ENCODE peak calls at places on chromosome 2, in four cellular contexts. One of them, this sample, is unnamed.

GRCh38 chr2:45134726-45135125 is 125.5 kb upstream of the SIX2 start:
- DNase-seq in cardiac muscle cell: peak; percentile 71
- DNase-seq in NCI-H1417 treated with DMSO at 0.1 percent for 48 hours: no peak
- DNase-seq in H9: no peak
- DNase-seq in this sample: no peak

GRCh38 chr2:234071664-234072063 is 21.2 kb downstream of the SPP2 start:
- DNase-seq in NCI-H1417 treated with DMSO at 0.1 percent for 48 hours: no peak
- DNase-seq in cardiac muscle cell: no peak
- DNase-seq in H9: no peak
- DNase-seq in this sample: no peak

GRCh38 chr2:48952071-48952604 is 196.6 kb upstream of the LHCGR start:
- DNase-seq in H9: no peak
- DNase-seq in NCI-H1417 treated with DMSO at 0.1 percent for 48 hours: no peak
- DNase-seq in cardiac muscle cell: no peak
- DNase-seq in this sample: no peak

GRCh38 chr2:91442246-91442905 is 2750.9 kb downstream of the RPIA start:
- DNase-seq in H9: peak; percentile 20
- DNase-seq in NCI-H1417 treated with DMSO at 0.1 percent for 48 hours: no peak
- DNase-seq in cardiac muscle cell: no peak
- DNase-seq in this sample: no peak

GRCh38 chr2:110679865-110680264 is 2.0 kb upstream of the BUB1 start:
- DNase-seq in cardiac muscle cell: no peak
- DNase-seq in H9: no peak
- DNase-seq in NCI-H1417 treated with DMSO at 0.1 percent for 48 hours: no peak
- DNase-seq in this sample: no peak

GRCh38 chr2:138831691-138832090 is 51.5 kb upstream of the NXPH2 start:
- DNase-seq in NCI-H1417 treated with DMSO at 0.1 percent for 48 hours: no peak
- DNase-seq in cardiac muscle cell: no peak
- DNase-seq in H9: no peak
- DNase-seq in this sample: no peak

GRCh38 chr2:15832849-15833680 is 107.3 kb upstream of the MYCN start:
- DNase-seq in NCI-H1417 treated with DMSO at 0.1 percent for 48 hours: no peak
- DNase-seq in H9: no peak
- DNase-seq in cardiac muscle cell: no peak
- DNase-seq in this sample: no peak

GRCh38 chr2:125858366-125858765 is 797.6 kb upstream of the GYPC start:
- DNase-seq in cardiac muscle cell: no peak
- DNase-seq in H9: no peak
- DNase-seq in NCI-H1417 treated with DMSO at 0.1 percent for 48 hours: no peak
- DNase-seq in this sample: no peak

GRCh38 chr2:229852565-229852964 is 69.2 kb downstream of the TRIP12 start:
- DNase-seq in NCI-H1417 treated with DMSO at 0.1 percent for 48 hours: no peak
- DNase-seq in cardiac muscle cell: peak; percentile 86
- DNase-seq in H9: no peak
- DNase-seq in this sample: no peak

GRCh38 chr2:70083344-70084156 is 3.7 kb upstream of the PCBP1 start:
- DNase-seq in cardiac muscle cell: no peak
- DNase-seq in H9: no peak
- DNase-seq in NCI-H1417 treated with DMSO at 0.1 percent for 48 hours: no peak
- DNase-seq in this sample: no peak

GRCh38 chr2:69177785-69178636 is 165.0 kb downstream of the ANTXR1 start:
- DNase-seq in H9: peak; percentile 98
- DNase-seq in NCI-H1417 treated with DMSO at 0.1 percent for 48 hours: no peak
- DNase-seq in cardiac muscle cell: peak; percentile 99
- DNase-seq in this sample: no peak

GRCh38 chr2:112788653-112789052 is 4.4 kb upstream of the IL1A start:
- DNase-seq in H9: no peak
- DNase-seq in NCI-H1417 treated with DMSO at 0.1 percent for 48 hours: no peak
- DNase-seq in cardiac muscle cell: no peak
- DNase-seq in this sample: no peak

GRCh38 chr2:240586919-240587800 is 626 bp downstream of the CAPN10 start:
- DNase-seq in H9: peak; percentile 46
- DNase-seq in cardiac muscle cell: no peak
- DNase-seq in NCI-H1417 treated with DMSO at 0.1 percent for 48 hours: no peak
- DNase-seq in this sample: peak; percentile 26

GRCh38 chr2:236786786-236787185 is 217.2 kb downstream of the ACKR3 start:
- DNase-seq in cardiac muscle cell: no peak
- DNase-seq in H9: no peak
- DNase-seq in NCI-H1417 treated with DMSO at 0.1 percent for 48 hours: no peak
- DNase-seq in this sample: no peak

GRCh38 chr2:231936491-231936890 is 10.3 kb upstream of the NPPC start:
- DNase-seq in cardiac muscle cell: no peak
- DNase-seq in NCI-H1417 treated with DMSO at 0.1 percent for 48 hours: no peak
- DNase-seq in H9: no peak
- DNase-seq in this sample: no peak

GRCh38 chr2:135600915-135601314 is 69.6 kb downstream of the R3HDM1 start:
- DNase-seq in NCI-H1417 treated with DMSO at 0.1 percent for 48 hours: no peak
- DNase-seq in H9: no peak
- DNase-seq in cardiac muscle cell: peak; percentile 33
- DNase-seq in this sample: no peak

GRCh38 chr2:7881038-7881437 is 800.8 kb upstream of the ID2 start:
- DNase-seq in H9: no peak
- DNase-seq in NCI-H1417 treated with DMSO at 0.1 percent for 48 hours: no peak
- DNase-seq in cardiac muscle cell: no peak
- DNase-seq in this sample: no peak

GRCh38 chr2:84924173-84925106 is 19.0 kb downstream of the TMSB10 start:
- DNase-seq in cardiac muscle cell: peak; percentile 68
- DNase-seq in NCI-H1417 treated with DMSO at 0.1 percent for 48 hours: no peak
- DNase-seq in H9: peak; percentile 67
- DNase-seq in this sample: no peak

GRCh38 chr2:241240320-241241004 is 52.0 kb downstream of the ANO7 start:
- DNase-seq in H9: no peak
- DNase-seq in NCI-H1417 treated with DMSO at 0.1 percent for 48 hours: no peak
- DNase-seq in cardiac muscle cell: no peak
- DNase-seq in this sample: no peak

GRCh38 chr2:98883780-98884211 is 52.2 kb downstream of the CRACDL start:
- DNase-seq in NCI-H1417 treated with DMSO at 0.1 percent for 48 hours: no peak
- DNase-seq in H9: no peak
- DNase-seq in cardiac muscle cell: no peak
- DNase-seq in this sample: no peak

GRCh38 chr2:177239934-177240600 is 24.5 kb downstream of the NFE2L2 start:
- DNase-seq in NCI-H1417 treated with DMSO at 0.1 percent for 48 hours: no peak
- DNase-seq in cardiac muscle cell: peak; percentile 49
- DNase-seq in H9: no peak
- DNase-seq in this sample: no peak

GRCh38 chr2:30670453-30670852 is 136.8 kb downstream of the CAPN13 start:
- DNase-seq in NCI-H1417 treated with DMSO at 0.1 percent for 48 hours: no peak
- DNase-seq in cardiac muscle cell: peak; percentile 22
- DNase-seq in H9: peak; percentile 32
- DNase-seq in this sample: no peak

This sample was measured in NCI-H187.